ENCODE peak calls at places on chromosome 7, in ten cellular contexts. One of them, this sample, is unnamed.

GRCh38 chr7:934469-935320 is 19.8 kb downstream of the ADAP1 start:
- DNase-seq in brain microvascular endothelial cell: no peak
- DNase-seq in Calu3: no peak
- DNase-seq in endothelial cell: no peak
- DNase-seq in uterus: no peak
- DNase-seq in esophagus squamous epithelium: no peak
- DNase-seq in LNCaP clone FGC: no peak
- DNase-seq in PC-3: no peak
- DNase-seq in lower leg skin: no peak
- DNase-seq in choroid plexus epithelial cell: no peak
- DNase-seq in this sample: no peak

GRCh38 chr7:100101016-100101862 is at the start of the genes AP4M1 and MCM7:
- DNase-seq in brain microvascular endothelial cell: peak
- DNase-seq in Calu3: peak
- DNase-seq in endothelial cell: peak
- DNase-seq in uterus: peak
- DNase-seq in esophagus squamous epithelium: peak
- DNase-seq in LNCaP clone FGC: peak
- DNase-seq in PC-3: peak
- DNase-seq in lower leg skin: peak
- DNase-seq in choroid plexus epithelial cell: peak
- DNase-seq in this sample: peak

GRCh38 chr7:158576050-158576762 is 11.4 kb downstream of the PTPRN2 start:
- DNase-seq in brain microvascular endothelial cell: no peak
- DNase-seq in Calu3: no peak
- DNase-seq in endothelial cell: no peak
- DNase-seq in uterus: no peak
- DNase-seq in esophagus squamous epithelium: no peak
- DNase-seq in LNCaP clone FGC: no peak
- DNase-seq in PC-3: no peak
- DNase-seq in lower leg skin: no peak
- DNase-seq in choroid plexus epithelial cell: no peak
- DNase-seq in this sample: no peak

GRCh38 chr7:53350241-53350640 is 314.8 kb downstream of the POM121L12 start:
- DNase-seq in brain microvascular endothelial cell: no peak
- DNase-seq in Calu3: peak
- DNase-seq in endothelial cell: peak
- DNase-seq in uterus: no peak
- DNase-seq in esophagus squamous epithelium: no peak
- DNase-seq in LNCaP clone FGC: no peak
- DNase-seq in PC-3: peak
- DNase-seq in lower leg skin: no peak
- DNase-seq in choroid plexus epithelial cell: no peak
- DNase-seq in this sample: no peak

GRCh38 chr7:116405810-116406209 is 93.7 kb upstream of the CAV2 start:
- DNase-seq in brain microvascular endothelial cell: no peak
- DNase-seq in Calu3: no peak
- DNase-seq in endothelial cell: no peak
- DNase-seq in uterus: no peak
- DNase-seq in esophagus squamous epithelium: no peak
- DNase-seq in LNCaP clone FGC: no peak
- DNase-seq in PC-3: no peak
- DNase-seq in lower leg skin: no peak
- DNase-seq in choroid plexus epithelial cell: no peak
- DNase-seq in this sample: no peak

GRCh38 chr7:18119985-18120384 is 92.3 kb upstream of the PRPS1L1 start:
- DNase-seq in brain microvascular endothelial cell: peak
- DNase-seq in Calu3: peak
- DNase-seq in endothelial cell: peak
- DNase-seq in uterus: no peak
- DNase-seq in esophagus squamous epithelium: no peak
- DNase-seq in LNCaP clone FGC: no peak
- DNase-seq in PC-3: peak
- DNase-seq in lower leg skin: no peak
- DNase-seq in choroid plexus epithelial cell: peak
- DNase-seq in this sample: peak

GRCh38 chr7:21923663-21924062 is 22.0 kb downstream of the CDCA7L start:
- DNase-seq in brain microvascular endothelial cell: peak
- DNase-seq in Calu3: no peak
- DNase-seq in endothelial cell: no peak
- DNase-seq in uterus: no peak
- DNase-seq in esophagus squamous epithelium: no peak
- DNase-seq in LNCaP clone FGC: peak
- DNase-seq in PC-3: peak
- DNase-seq in lower leg skin: no peak
- DNase-seq in choroid plexus epithelial cell: peak
- DNase-seq in this sample: no peak

GRCh38 chr7:131381069-131381838 is 53.6 kb downstream of the MKLN1 start:
- DNase-seq in brain microvascular endothelial cell: peak
- DNase-seq in Calu3: no peak
- DNase-seq in endothelial cell: no peak
- DNase-seq in uterus: no peak
- DNase-seq in esophagus squamous epithelium: no peak
- DNase-seq in LNCaP clone FGC: no peak
- DNase-seq in PC-3: no peak
- DNase-seq in lower leg skin: no peak
- DNase-seq in choroid plexus epithelial cell: peak
- DNase-seq in this sample: peak

GRCh38 chr7:21844742-21845141 is 101.0 kb downstream of the CDCA7L start:
- DNase-seq in brain microvascular endothelial cell: no peak
- DNase-seq in Calu3: no peak
- DNase-seq in endothelial cell: no peak
- DNase-seq in uterus: no peak
- DNase-seq in esophagus squamous epithelium: no peak
- DNase-seq in LNCaP clone FGC: no peak
- DNase-seq in PC-3: no peak
- DNase-seq in lower leg skin: no peak
- DNase-seq in choroid plexus epithelial cell: peak
- DNase-seq in this sample: no peak

GRCh38 chr7:138720286-138720685 is 19.1 kb upstream of the SVOPL start:
- DNase-seq in brain microvascular endothelial cell: peak
- DNase-seq in Calu3: no peak
- DNase-seq in endothelial cell: no peak
- DNase-seq in uterus: no peak
- DNase-seq in esophagus squamous epithelium: no peak
- DNase-seq in LNCaP clone FGC: no peak
- DNase-seq in PC-3: no peak
- DNase-seq in lower leg skin: no peak
- DNase-seq in choroid plexus epithelial cell: no peak
- DNase-seq in this sample: no peak

GRCh38 chr7:149468208-149468607 is 7.3 kb upstream of the ZNF777 start:
- DNase-seq in brain microvascular endothelial cell: no peak
- DNase-seq in Calu3: no peak
- DNase-seq in endothelial cell: no peak
- DNase-seq in uterus: no peak
- DNase-seq in esophagus squamous epithelium: no peak
- DNase-seq in LNCaP clone FGC: peak
- DNase-seq in PC-3: no peak
- DNase-seq in lower leg skin: no peak
- DNase-seq in choroid plexus epithelial cell: peak
- DNase-seq in this sample: peak
- TF ChIP-seq CTCF in brain microvascular endothelial cell: peak
- TF ChIP-seq CTCF in Calu3: no peak
- TF ChIP-seq CTCF in endothelial cell: no peak
- TF ChIP-seq CTCF in uterus: no peak
- TF ChIP-seq CTCF in esophagus squamous epithelium: no peak
- TF ChIP-seq CTCF in LNCaP clone FGC: peak
- TF ChIP-seq CTCF in PC-3: peak
- TF ChIP-seq CTCF in lower leg skin: no peak
- TF ChIP-seq CTCF in choroid plexus epithelial cell: peak
- TF ChIP-seq CTCF in this sample: peak

GRCh38 chr7:7665031-7665430 is 24.5 kb downstream of the UMAD1 start:
- DNase-seq in brain microvascular endothelial cell: no peak
- DNase-seq in Calu3: no peak
- DNase-seq in endothelial cell: no peak
- DNase-seq in uterus: no peak
- DNase-seq in esophagus squamous epithelium: no peak
- DNase-seq in LNCaP clone FGC: no peak
- DNase-seq in PC-3: no peak
- DNase-seq in lower leg skin: no peak
- DNase-seq in choroid plexus epithelial cell: no peak
- DNase-seq in this sample: no peak

GRCh38 chr7:7664344-7664743 is 23.8 kb downstream of the UMAD1 start:
- DNase-seq in brain microvascular endothelial cell: no peak
- DNase-seq in Calu3: no peak
- DNase-seq in endothelial cell: no peak
- DNase-seq in uterus: no peak
- DNase-seq in esophagus squamous epithelium: no peak
- DNase-seq in LNCaP clone FGC: no peak
- DNase-seq in PC-3: no peak
- DNase-seq in lower leg skin: no peak
- DNase-seq in choroid plexus epithelial cell: no peak
- DNase-seq in this sample: peak

GRCh38 chr7:7667187-7667586 is 26.6 kb downstream of the UMAD1 start:
- DNase-seq in brain microvascular endothelial cell: no peak
- DNase-seq in Calu3: no peak
- DNase-seq in endothelial cell: no peak
- DNase-seq in uterus: no peak
- DNase-seq in esophagus squamous epithelium: no peak
- DNase-seq in LNCaP clone FGC: no peak
- DNase-seq in PC-3: no peak
- DNase-seq in lower leg skin: no peak
- DNase-seq in choroid plexus epithelial cell: no peak
- DNase-seq in this sample: no peak

DNA sequence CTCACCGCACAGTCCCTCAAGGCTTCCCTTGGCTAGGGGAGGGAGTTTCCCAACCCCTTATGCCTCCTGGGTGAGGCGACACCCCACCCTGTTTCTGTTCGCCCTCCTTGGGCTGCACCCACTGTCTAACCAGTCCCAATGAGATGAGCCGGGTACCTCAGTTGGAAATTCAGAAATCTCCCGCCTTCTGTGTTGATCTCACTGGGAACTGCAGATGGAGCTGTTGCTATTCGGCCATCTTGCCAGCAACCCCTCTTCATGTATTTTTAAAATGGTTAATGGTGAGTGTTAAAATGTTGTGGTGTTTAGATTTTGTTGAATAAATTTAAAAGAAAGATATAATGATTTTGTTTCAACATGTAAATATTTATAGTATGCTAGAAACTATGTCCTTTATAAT is 22.0 kb downstream of the UMAD1 start:
- DNase-seq in brain microvascular endothelial cell: peak
- DNase-seq in Calu3: no peak
- DNase-seq in endothelial cell: peak
- DNase-seq in uterus: no peak
- DNase-seq in esophagus squamous epithelium: no peak
- DNase-seq in LNCaP clone FGC: no peak
- DNase-seq in PC-3: peak
- DNase-seq in lower leg skin: no peak
- DNase-seq in choroid plexus epithelial cell: peak
- DNase-seq in this sample: peak
- TF ChIP-seq CTCF in brain microvascular endothelial cell: peak
- TF ChIP-seq CTCF in Calu3: no peak
- TF ChIP-seq CTCF in endothelial cell: peak
- TF ChIP-seq CTCF in uterus: no peak
- TF ChIP-seq CTCF in esophagus squamous epithelium: no peak
- TF ChIP-seq CTCF in LNCaP clone FGC: peak
- TF ChIP-seq CTCF in PC-3: peak
- TF ChIP-seq CTCF in lower leg skin: no peak
- TF ChIP-seq CTCF in choroid plexus epithelial cell: peak
- TF ChIP-seq CTCF in this sample: peak

GRCh38 chr7:107690611-107691010 is 30.0 kb downstream of the SLC26A4 start:
- DNase-seq in brain microvascular endothelial cell: peak
- DNase-seq in Calu3: no peak
- DNase-seq in endothelial cell: no peak
- DNase-seq in uterus: no peak
- DNase-seq in esophagus squamous epithelium: no peak
- DNase-seq in LNCaP clone FGC: no peak
- DNase-seq in PC-3: no peak
- DNase-seq in lower leg skin: no peak
- DNase-seq in choroid plexus epithelial cell: peak
- DNase-seq in this sample: peak
- TF ChIP-seq CTCF in brain microvascular endothelial cell: peak
- TF ChIP-seq CTCF in Calu3: no peak
- TF ChIP-seq CTCF in endothelial cell: no peak
- TF ChIP-seq CTCF in uterus: no peak
- TF ChIP-seq CTCF in esophagus squamous epithelium: no peak
- TF ChIP-seq CTCF in LNCaP clone FGC: no peak
- TF ChIP-seq CTCF in PC-3: no peak
- TF ChIP-seq CTCF in lower leg skin: no peak
- TF ChIP-seq CTCF in choroid plexus epithelial cell: no peak
- TF ChIP-seq CTCF in this sample: no peak

DNA sequence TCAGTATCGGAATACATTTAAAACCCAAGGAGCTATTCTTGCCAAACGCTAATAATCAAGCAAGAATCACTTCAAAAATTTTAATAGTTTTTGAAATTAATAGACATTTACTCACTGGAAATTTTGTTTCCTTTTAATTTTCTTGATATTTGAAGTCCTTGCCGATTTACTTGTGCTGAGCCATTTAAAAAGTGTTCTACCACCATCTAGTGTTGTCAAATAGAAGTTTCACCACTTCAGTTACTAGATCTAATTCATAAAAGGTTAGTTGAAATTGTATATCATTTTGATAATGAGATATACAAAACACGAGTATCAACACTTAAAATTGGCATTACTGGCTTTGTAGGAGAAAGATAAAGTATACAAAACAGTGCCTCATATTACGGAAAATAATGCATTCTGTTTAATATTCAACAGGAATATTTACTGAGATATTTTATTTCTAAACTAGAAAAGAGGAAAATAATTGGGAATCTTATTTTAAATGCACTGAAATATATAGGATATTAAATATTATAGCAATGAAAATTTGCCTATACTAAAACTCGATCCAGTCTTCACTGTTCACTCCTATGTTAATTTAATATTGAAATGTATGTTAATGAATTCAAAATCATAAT is 664.8 kb upstream of the SEMA3D start:
- DNase-seq in brain microvascular endothelial cell: no peak
- DNase-seq in Calu3: no peak
- DNase-seq in endothelial cell: no peak
- DNase-seq in uterus: no peak
- DNase-seq in esophagus squamous epithelium: no peak
- DNase-seq in LNCaP clone FGC: peak
- DNase-seq in PC-3: peak
- DNase-seq in lower leg skin: no peak
- DNase-seq in choroid plexus epithelial cell: peak
- DNase-seq in this sample: peak
- TF ChIP-seq CTCF in brain microvascular endothelial cell: peak
- TF ChIP-seq CTCF in Calu3: peak
- TF ChIP-seq CTCF in endothelial cell: peak
- TF ChIP-seq CTCF in uterus: no peak
- TF ChIP-seq CTCF in esophagus squamous epithelium: no peak
- TF ChIP-seq CTCF in LNCaP clone FGC: peak
- TF ChIP-seq CTCF in PC-3: peak
- TF ChIP-seq CTCF in lower leg skin: no peak
- TF ChIP-seq CTCF in choroid plexus epithelial cell: peak
- TF ChIP-seq CTCF in this sample: peak

GRCh38 chr7:141220263-141220662 is 146.4 kb downstream of the TMEM178B start:
- DNase-seq in brain microvascular endothelial cell: no peak
- DNase-seq in Calu3: peak
- DNase-seq in endothelial cell: no peak
- DNase-seq in uterus: no peak
- DNase-seq in esophagus squamous epithelium: no peak
- DNase-seq in LNCaP clone FGC: no peak
- DNase-seq in PC-3: no peak
- DNase-seq in lower leg skin: peak
- DNase-seq in choroid plexus epithelial cell: peak
- DNase-seq in this sample: no peak
- TF ChIP-seq CTCF in brain microvascular endothelial cell: peak
- TF ChIP-seq CTCF in Calu3: no peak
- TF ChIP-seq CTCF in endothelial cell: peak
- TF ChIP-seq CTCF in uterus: no peak
- TF ChIP-seq CTCF in esophagus squamous epithelium: no peak
- TF ChIP-seq CTCF in LNCaP clone FGC: peak
- TF ChIP-seq CTCF in PC-3: peak
- TF ChIP-seq CTCF in lower leg skin: no peak
- TF ChIP-seq CTCF in choroid plexus epithelial cell: peak
- TF ChIP-seq CTCF in this sample: no peak

This sample was measured in fibroblast of villous mesenchyme.